ENCODE peak calls at places on chromosomes 1 and 21, in six cellular contexts. One of them, this sample, is unnamed.

GRCh38 chr1:228417471-228418203 is 976 bp upstream of the TRIM17 start:
- DNase-seq in effector memory CD4-positive, alpha-beta T cell: no peak
- DNase-seq in NCI-H446: no peak
- DNase-seq in heart left ventricle: no peak
- DNase-seq in AG08395: no peak
- DNase-seq in GM23248: no peak
- DNase-seq in this sample: no peak

GRCh38 chr21:31566061-31566460 is 93.4 kb upstream of the SOD1 start:
- DNase-seq in heart left ventricle: no peak
- DNase-seq in AG08395: no peak
- DNase-seq in NCI-H446: peak; percentile 30
- DNase-seq in effector memory CD4-positive, alpha-beta T cell: no peak
- DNase-seq in GM23248: peak; percentile 9
- DNase-seq in this sample: no peak

GRCh38 chr1:145871994-145872411 is 13.1 kb upstream of the PIAS3 start:
- DNase-seq in effector memory CD4-positive, alpha-beta T cell: no peak
- DNase-seq in NCI-H446: no peak
- DNase-seq in AG08395: peak; percentile 54
- DNase-seq in GM23248: peak; percentile 75
- DNase-seq in heart left ventricle: peak; percentile 77
- DNase-seq in this sample: no peak

GRCh38 chr1:172906778-172907592 is 143.8 kb downstream of the TNFSF18 start:
- DNase-seq in effector memory CD4-positive, alpha-beta T cell: no peak
- DNase-seq in heart left ventricle: no peak
- DNase-seq in NCI-H446: no peak
- DNase-seq in GM23248: peak; percentile 92
- DNase-seq in AG08395: peak; percentile 63
- DNase-seq in this sample: no peak

GRCh38 chr1:231279081-231279480 is 38.1 kb downstream of the GNPAT start:
- DNase-seq in NCI-H446: no peak
- DNase-seq in AG08395: no peak
- DNase-seq in GM23248: peak; percentile 14
- DNase-seq in heart left ventricle: no peak
- DNase-seq in effector memory CD4-positive, alpha-beta T cell: no peak
- DNase-seq in this sample: no peak

GRCh38 chr1:54027848-54028247 is 9.9 kb upstream of the LDLRAD1 start:
- DNase-seq in heart left ventricle: no peak
- DNase-seq in AG08395: no peak
- DNase-seq in NCI-H446: no peak
- DNase-seq in GM23248: no peak
- DNase-seq in effector memory CD4-positive, alpha-beta T cell: no peak
- DNase-seq in this sample: peak; percentile 9

GRCh38 chr1:25813071-25813733 is 6.6 kb upstream of the MTFR1L start:
- DNase-seq in AG08395: no peak
- DNase-seq in NCI-H446: no peak
- DNase-seq in GM23248: no peak
- DNase-seq in effector memory CD4-positive, alpha-beta T cell: no peak
- DNase-seq in heart left ventricle: no peak
- DNase-seq in this sample: no peak

GRCh38 chr1:57489342-57490036 is 65.6 kb upstream of the DAB1 start:
- DNase-seq in heart left ventricle: no peak
- DNase-seq in effector memory CD4-positive, alpha-beta T cell: no peak
- DNase-seq in GM23248: peak; percentile 81
- DNase-seq in AG08395: peak; percentile 57
- DNase-seq in NCI-H446: no peak
- DNase-seq in this sample: no peak

GRCh38 chr1:62299426-62300200 is 19.6 kb downstream of the KANK4 start:
- DNase-seq in GM23248: no peak
- DNase-seq in NCI-H446: no peak
- DNase-seq in AG08395: no peak
- DNase-seq in heart left ventricle: no peak
- DNase-seq in effector memory CD4-positive, alpha-beta T cell: no peak
- DNase-seq in this sample: no peak

GRCh38 chr1:175270361-175270760 is 77.8 kb upstream of the KIAA0040 start:
- DNase-seq in NCI-H446: no peak
- DNase-seq in GM23248: no peak
- DNase-seq in effector memory CD4-positive, alpha-beta T cell: no peak
- DNase-seq in heart left ventricle: no peak
- DNase-seq in AG08395: no peak
- DNase-seq in this sample: no peak

GRCh38 chr1:58011978-58012377 is 534.5 kb downstream of the OMA1 start:
- DNase-seq in heart left ventricle: no peak
- DNase-seq in GM23248: no peak
- DNase-seq in AG08395: no peak
- DNase-seq in effector memory CD4-positive, alpha-beta T cell: no peak
- DNase-seq in NCI-H446: no peak
- DNase-seq in this sample: no peak

GRCh38 chr1:107992341-107992740 is 27.4 kb upstream of the VAV3 start:
- DNase-seq in heart left ventricle: no peak
- DNase-seq in NCI-H446: no peak
- DNase-seq in effector memory CD4-positive, alpha-beta T cell: no peak
- DNase-seq in AG08395: no peak
- DNase-seq in GM23248: peak; percentile 12
- DNase-seq in this sample: no peak

GRCh38 chr1:185017338-185017737 is 28.0 kb upstream of the RNF2 start:
- DNase-seq in GM23248: peak; percentile 92
- DNase-seq in effector memory CD4-positive, alpha-beta T cell: no peak
- DNase-seq in AG08395: peak; percentile 82
- DNase-seq in heart left ventricle: no peak
- DNase-seq in NCI-H446: no peak
- DNase-seq in this sample: no peak

GRCh38 chr1:177007437-177008161 is 156.9 kb downstream of the ASTN1 start:
- DNase-seq in GM23248: no peak
- DNase-seq in effector memory CD4-positive, alpha-beta T cell: no peak
- DNase-seq in heart left ventricle: no peak
- DNase-seq in NCI-H446: no peak
- DNase-seq in AG08395: no peak
- DNase-seq in this sample: no peak

GRCh38 chr1:206851611-206852010 is 13.8 kb upstream of the IL20 start:
- DNase-seq in heart left ventricle: no peak
- DNase-seq in AG08395: no peak
- DNase-seq in NCI-H446: no peak
- DNase-seq in GM23248: peak; percentile 84
- DNase-seq in effector memory CD4-positive, alpha-beta T cell: no peak
- DNase-seq in this sample: no peak

GRCh38 chr1:109370712-109371270 is 26.9 kb downstream of the SORT1 start:
- DNase-seq in heart left ventricle: no peak
- DNase-seq in NCI-H446: no peak
- DNase-seq in AG08395: peak; percentile 80
- DNase-seq in GM23248: peak; percentile 89
- DNase-seq in effector memory CD4-positive, alpha-beta T cell: no peak
- DNase-seq in this sample: no peak

GRCh38 chr1:66752000-66752592 is at the start of gene DYNLT5:
- DNase-seq in NCI-H446: no peak
- DNase-seq in AG08395: peak; percentile 76
- DNase-seq in GM23248: peak; percentile 81
- DNase-seq in heart left ventricle: peak; percentile 87
- DNase-seq in effector memory CD4-positive, alpha-beta T cell: no peak
- DNase-seq in this sample: peak; percentile 90

GRCh38 chr1:204108312-204109141 is 35.6 kb downstream of the SOX13 start:
- DNase-seq in heart left ventricle: peak; percentile 54
- DNase-seq in GM23248: no peak
- DNase-seq in effector memory CD4-positive, alpha-beta T cell: no peak
- DNase-seq in AG08395: no peak
- DNase-seq in NCI-H446: no peak
- DNase-seq in this sample: no peak

GRCh38 chr1:230641346-230641745 is 935 bp upstream of the COG2 start:
- DNase-seq in GM23248: peak; percentile 13
- DNase-seq in AG08395: no peak
- DNase-seq in effector memory CD4-positive, alpha-beta T cell: no peak
- DNase-seq in NCI-H446: no peak
- DNase-seq in heart left ventricle: no peak
- DNase-seq in this sample: no peak

GRCh38 chr21:37060296-37060695 is 12.6 kb downstream of the PIGP start:
- DNase-seq in GM23248: peak; percentile 98
- DNase-seq in heart left ventricle: no peak
- DNase-seq in effector memory CD4-positive, alpha-beta T cell: no peak
- DNase-seq in AG08395: peak; percentile 93
- DNase-seq in NCI-H446: peak; percentile 69
- DNase-seq in this sample: no peak

GRCh38 chr1:211870156-211870555 is 39.6 kb upstream of the LPGAT1 start:
- DNase-seq in AG08395: no peak
- DNase-seq in effector memory CD4-positive, alpha-beta T cell: no peak
- DNase-seq in GM23248: peak; percentile 15
- DNase-seq in NCI-H446: no peak
- DNase-seq in heart left ventricle: no peak
- DNase-seq in this sample: no peak

GRCh38 chr1:18907021-18907913 is 4.9 kb upstream of the ALDH4A1 start:
- DNase-seq in AG08395: peak; percentile 62
- DNase-seq in effector memory CD4-positive, alpha-beta T cell: peak; percentile 26
- DNase-seq in heart left ventricle: no peak
- DNase-seq in NCI-H446: peak; percentile 71
- DNase-seq in GM23248: peak; percentile 71
- DNase-seq in this sample: no peak

GRCh38 chr1:27116697-27117096 is 38.2 kb downstream of the SLC9A1 start:
- DNase-seq in NCI-H446: no peak
- DNase-seq in AG08395: peak; percentile 44
- DNase-seq in heart left ventricle: no peak
- DNase-seq in GM23248: peak; percentile 65
- DNase-seq in effector memory CD4-positive, alpha-beta T cell: no peak
- DNase-seq in this sample: no peak

GRCh38 chr1:19981507-19982312 is 2.3 kb upstream of the PLA2G2A start:
- DNase-seq in NCI-H446: no peak
- DNase-seq in effector memory CD4-positive, alpha-beta T cell: no peak
- DNase-seq in AG08395: no peak
- DNase-seq in heart left ventricle: no peak
- DNase-seq in GM23248: no peak
- DNase-seq in this sample: no peak

GRCh38 chr1:66490817-66491216 is 43.1 kb upstream of the SGIP1 start:
- DNase-seq in heart left ventricle: no peak
- DNase-seq in NCI-H446: no peak
- DNase-seq in effector memory CD4-positive, alpha-beta T cell: no peak
- DNase-seq in GM23248: peak; percentile 45
- DNase-seq in AG08395: no peak
- DNase-seq in this sample: no peak

GRCh38 chr1:50308883-50309282 is 114.4 kb downstream of the DMRTA2 start:
- DNase-seq in effector memory CD4-positive, alpha-beta T cell: no peak
- DNase-seq in GM23248: peak; percentile 46
- DNase-seq in NCI-H446: peak; percentile 4
- DNase-seq in AG08395: peak; percentile 29
- DNase-seq in heart left ventricle: no peak
- DNase-seq in this sample: no peak

GRCh38 chr1:7586031-7586941 is 184.8 kb upstream of the VAMP3 start:
- DNase-seq in GM23248: no peak
- DNase-seq in heart left ventricle: no peak
- DNase-seq in AG08395: no peak
- DNase-seq in NCI-H446: no peak
- DNase-seq in effector memory CD4-positive, alpha-beta T cell: no peak
- DNase-seq in this sample: peak; percentile 84

This sample was measured in mesenteric fat pad.